ENCODE peak calls at places on chromosomes 4 and X, in nine cellular contexts. S, K, P, R, F, E, G, D and L are unnamed samples.

GRCh38 chr4:84379881-84380618 is 119.0 kb downstream of the NKX6-1 start:
- DNase-seq in S (no peak), D (no peak), P (no peak), E (peak; percentile 81), K (peak; percentile 28), F (no peak), G (peak; percentile 24), R (no peak), L (no peak)

GRCh38 chrX:130682990-130683389 is 220.0 kb downstream of the ENOX2 start:
- DNase-seq in G (peak; percentile 1), F (no peak), R (no peak), S (no peak), D (no peak), K (no peak), P (peak; percentile 44), E (peak; percentile 12), L (no peak)

GRCh38 chr4:20464381-20464780 is 212.7 kb downstream of the SLIT2 start:
- DNase-seq in P (no peak), K (peak; percentile 92), D (no peak), F (no peak), S (no peak), R (no peak), E (peak; percentile 77), G (no peak), L (no peak)

GRCh38 chrX:57138674-57139073 is 1.5 kb upstream of the SPIN2A start:
- DNase-seq in G (no peak), S (no peak), F (no peak), D (no peak), P (no peak), K (no peak), E (no peak), R (no peak), L (no peak)

GRCh38 chrX:19602866-19603620 is 87.7 kb upstream of the MAP3K15 start:
- DNase-seq in K (peak; percentile 59), E (peak; percentile 82), S (no peak), F (no peak), P (peak; percentile 85), D (no peak), R (no peak), G (no peak), L (no peak)

GRCh38 chr4:168891086-168891485 is 119.0 kb downstream of the CBR4 start:
- DNase-seq in D (no peak), P (no peak), G (no peak), R (no peak), S (no peak), E (no peak), K (no peak), F (no peak), L (no peak)

GRCh38 chr4:138659640-138660325 is 355.8 kb upstream of the NOCT start:
- DNase-seq in R (no peak), G (peak; percentile 72), F (peak; percentile 61), K (no peak), P (peak; percentile 69), S (no peak), D (no peak), E (peak; percentile 77), L (no peak)

GRCh38 chrX:17441965-17442364 is 67.0 kb downstream of the NHS start:
- DNase-seq in G (no peak), K (no peak), P (no peak), R (no peak), E (peak; percentile 80), D (no peak), S (no peak), F (no peak), L (no peak)

GRCh38 chrX:66014560-66014959 is 25.3 kb downstream of the VSIG4 start:
- DNase-seq in F (no peak), P (no peak), D (no peak), S (no peak), K (no peak), E (no peak), R (no peak), G (no peak), L (no peak)

GRCh38 chr4:106707776-106708603 is 328.1 kb downstream of the DKK2 start:
- DNase-seq in F (no peak), S (no peak), R (no peak), K (no peak), G (no peak), E (no peak), P (no peak), D (no peak), L (no peak)

GRCh38 chr4:622071-622995 is 3.0 kb upstream of the PDE6B start:
- DNase-seq in G (no peak), R (peak; percentile 15), F (peak; percentile 34), S (no peak), P (no peak), D (peak; percentile 27), E (no peak), K (no peak), L (no peak)

GRCh38 chr4:187996502-187997177 is 1.1 kb downstream of the ZFP42 start:
- DNase-seq in E (no peak), D (no peak), P (peak; percentile 94), G (peak; percentile 64), R (no peak), S (no peak), K (no peak), F (peak; percentile 86), L (no peak)
- H3K27me3 ChIP-seq in E (no peaks in the 10 kb centered on the region), D (no peaks in the 10 kb centered on the region), P (no peaks in the 10 kb centered on the region), G (no peaks in the 10 kb centered on the region), R (no peaks in the 10 kb centered on the region), S (peaks cover 3% of the 10 kb centered on the region), K (no peaks in the 10 kb centered on the region), F (no peaks in the 10 kb centered on the region), L (peaks cover 23% of the 10 kb centered on the region)

GRCh38 chrX:52280812-52281211 is 88.0 kb upstream of the XAGE2 start:
- DNase-seq in E (no peak), G (no peak), P (no peak), F (no peak), R (no peak), D (no peak), K (no peak), S (no peak), L (no peak)
- H3K27me3 ChIP-seq in E (no peaks in the 10 kb centered on the region), G (no peaks in the 10 kb centered on the region), P (no peaks in the 10 kb centered on the region), F (no peaks in the 10 kb centered on the region), R (no peaks in the 10 kb centered on the region), D (no peaks in the 10 kb centered on the region), K (no peaks in the 10 kb centered on the region), S (peaks cover 7% of the 10 kb centered on the region), L (no peaks in the 10 kb centered on the region)

DNA sequence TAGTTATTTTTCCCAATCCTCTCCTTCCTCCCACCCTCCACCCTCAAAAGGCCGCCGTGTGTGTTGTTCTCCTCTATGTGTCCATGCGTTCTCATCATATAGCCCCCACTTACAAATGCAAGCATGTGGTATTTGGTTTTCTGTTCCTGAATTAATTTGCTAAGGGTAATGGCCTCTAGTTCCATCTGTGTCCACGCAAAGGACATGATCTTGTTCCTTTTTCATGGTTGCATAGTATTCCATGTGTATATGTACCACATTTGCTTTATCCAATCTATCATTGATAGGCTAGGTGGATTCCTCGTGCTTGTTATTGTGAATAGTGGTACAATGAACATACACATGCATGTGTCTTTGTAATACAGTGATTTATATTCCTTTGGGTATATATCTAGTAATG is 1193.7 kb downstream of the RPA4 start:
- DNase-seq in D (no peak), G (no peak), S (no peak), F (no peak), E (no peak), K (no peak), P (no peak), R (no peak), L (no peak)
- H3K27me3 ChIP-seq in D (no peaks in the 10 kb centered on the region), G (no peaks in the 10 kb centered on the region), S (no peaks in the 10 kb centered on the region), F (no peaks in the 10 kb centered on the region), E (no peaks in the 10 kb centered on the region), K (no peaks in the 10 kb centered on the region), P (no peaks in the 10 kb centered on the region), R (no peaks in the 10 kb centered on the region), L (no peaks in the 10 kb centered on the region)

GRCh38 chr4:41865981-41866798 is 69.0 kb upstream of the TMEM33 start:
- DNase-seq in P (no peak), G (peak; percentile 58), K (no peak), D (no peak), F (peak; percentile 49), R (no peak), S (no peak), E (no peak), L (no peak)

GRCh38 chr4:41866799-41867677 is 68.2 kb upstream of the TMEM33 start:
- DNase-seq in D (no peak), K (no peak), S (no peak), P (peak; percentile 63), E (no peak), R (no peak), G (peak; percentile 70), F (peak; percentile 64), L (no peak)

DNA sequence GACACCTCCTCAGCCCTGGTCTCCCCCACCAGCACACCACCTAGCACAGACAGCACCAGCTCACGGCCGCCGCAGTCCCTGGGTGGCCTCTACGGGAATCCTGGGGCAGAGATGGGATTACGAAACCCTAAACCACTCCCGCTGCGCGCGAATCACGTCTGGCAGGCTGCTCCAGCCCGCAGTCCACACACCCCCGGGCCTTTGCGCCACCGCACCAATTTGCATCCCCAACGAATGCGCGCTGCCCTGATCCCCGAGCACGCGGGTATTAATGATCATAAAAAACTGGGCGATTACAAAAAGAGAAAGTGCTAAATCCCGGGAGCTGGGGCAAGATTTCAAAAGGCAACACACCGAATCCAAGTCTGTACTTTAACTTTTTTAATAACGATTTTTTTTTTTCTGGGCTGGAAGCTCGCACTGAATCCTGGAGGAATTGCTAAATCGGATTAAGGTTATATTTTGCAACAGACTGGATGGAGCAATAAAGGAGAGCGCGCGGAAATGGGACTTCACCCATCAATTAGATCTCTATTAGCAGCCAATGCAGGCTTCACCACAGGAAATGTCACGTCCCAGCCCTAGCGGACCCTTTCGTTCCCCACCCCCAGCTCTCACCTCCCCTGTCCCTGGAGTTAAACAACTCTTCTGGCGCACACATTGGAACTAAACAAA is 69.8 kb upstream of the TMEM33 start:
- DNase-seq in D (peak; percentile 85), E (no peak), P (peak; percentile 42), S (no peak), K (no peak), F (peak; percentile 60), R (no peak), G (peak; percentile 69), L (no peak)
- H3K27me3 ChIP-seq in D (no peaks in the 10 kb centered on the region), E (peaks cover 7% of the 10 kb centered on the region), P (peaks cover 44% of the 10 kb centered on the region), S (peaks cover 27% of the 10 kb centered on the region), K (peaks cover 40% of the 10 kb centered on the region), F (peaks cover 84% of the 10 kb centered on the region), R (peaks cover 26% of the 10 kb centered on the region), G (peaks cover 96% of the 10 kb centered on the region), L (peaks cover 82% of the 10 kb centered on the region)

DNA sequence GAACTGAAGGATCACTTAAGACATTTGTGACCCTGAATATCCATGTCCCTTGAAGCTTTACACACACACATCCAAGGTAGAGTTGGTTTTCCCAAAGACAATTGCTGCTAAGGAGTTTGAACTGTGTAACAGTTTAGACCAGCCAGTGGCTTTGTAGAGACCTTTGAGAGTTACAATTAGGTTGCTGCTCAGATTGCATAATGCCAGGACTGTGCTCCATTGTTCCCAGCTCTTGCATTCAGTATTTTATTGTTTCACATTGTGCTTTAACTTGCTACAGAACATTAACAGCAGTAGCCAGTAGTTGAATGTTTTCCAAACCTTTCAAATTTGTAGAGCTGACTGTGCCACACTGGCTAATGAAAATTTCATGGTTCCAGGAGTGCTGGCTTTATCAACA is 54.3 kb upstream of the AP1S2 start:
- DNase-seq in F (no peak), P (no peak), E (no peak), R (no peak), G (no peak), S (no peak), K (no peak), D (no peak), L (no peak)
- H3K27me3 ChIP-seq in F (no peaks in the 10 kb centered on the region), P (no peaks in the 10 kb centered on the region), E (no peaks in the 10 kb centered on the region), R (no peaks in the 10 kb centered on the region), G (no peaks in the 10 kb centered on the region), S (no peaks in the 10 kb centered on the region), K (no peaks in the 10 kb centered on the region), D (no peaks in the 10 kb centered on the region), L (no peaks in the 10 kb centered on the region)